ENCODE peak calls at places on chromosomes 3 and 15, in four cellular contexts. X is endothelial cell of umbilical vein, Y is upper lobe of left lung, M is K562. F is an unnamed sample.
A peak's percentile ranks its signal among the peaks of the same experiment; 100 is the strongest.

GRCh38 chr3:150913174-150913922 is 8.1 kb upstream of the MINDY4B start:
- DNase-seq in M (no peak), X (no peak), Y (no peak), F (no peak)

GRCh38 chr3:107643038-107643883 is 120.5 kb downstream of the BBX start:
- DNase-seq in Y (no peak), X (no peak), M (peak; percentile 25), F (no peak)

GRCh38 chr3:138360272-138361192 is 12.2 kb downstream of the MRAS start:
- DNase-seq in M (no peak), Y (no peak), X (no peak), F (no peak)

GRCh38 chr3:145094355-145094941 is 1066.5 kb downstream of the PLOD2 start:
- DNase-seq in M (no peak), Y (no peak), X (peak; percentile 82), F (no peak)

GRCh38 chr3:115254492-115255196 is 107.6 kb upstream of the ZBTB20 start:
- DNase-seq in Y (peak; percentile 22), M (peak; percentile 9), X (no peak), F (no peak)

GRCh38 chr3:186931487-186932280 is 1.4 kb downstream of the ST6GAL1 start:
- DNase-seq in Y (peak; percentile 84), M (peak; percentile 72), X (peak; percentile 56), F (peak; percentile 88)

GRCh38 chr15:59622289-59622688 is 10.7 kb downstream of the GCNT3 start:
- DNase-seq in M (peak; percentile 55), Y (no peak), X (peak; percentile 55), F (no peak)

GRCh38 chr15:27082019-27082418 is 111.0 kb downstream of the GABRG3 start:
- DNase-seq in X (no peak), Y (no peak), M (peak; percentile 44), F (no peak)

GRCh38 chr3:170007031-170007663 is 30.6 kb upstream of the GPR160 start:
- DNase-seq in X (peak; percentile 11), Y (no peak), M (peak; percentile 18), F (no peak)

GRCh38 chr3:182618085-182618732 is 175.1 kb upstream of the ATP11B start:
- DNase-seq in X (peak; percentile 18), Y (no peak), M (peak; percentile 43), F (no peak)

GRCh38 chr15:41853191-41853590 is 14.5 kb downstream of the PLA2G4B start:
- DNase-seq in Y (peak; percentile 66), X (no peak), M (no peak), F (no peak)

GRCh38 chr3:40639006-40639405 is 114.2 kb downstream of the ZNF621 start:
- DNase-seq in X (no peak), M (no peak), Y (no peak), F (peak; percentile 10)

GRCh38 chr15:70863450-70864218 is 9.7 kb upstream of the LARP6 start:
- DNase-seq in X (peak; percentile 18), M (no peak), Y (no peak), F (no peak)

GRCh38 chr3:121948641-121949040 is 54.4 kb downstream of the SLC15A2 start:
- DNase-seq in Y (no peak), M (no peak), X (no peak), F (no peak)

GRCh38 chr15:92226020-92226612 is 167.6 kb upstream of the ST8SIA2 start:
- DNase-seq in Y (no peak), X (no peak), M (peak; percentile 13), F (no peak)

GRCh38 chr3:137259089-137259488 is 301.3 kb downstream of the IL20RB start:
- DNase-seq in X (no peak), Y (no peak), M (no peak), F (no peak)

GRCh38 chr3:184767377-184767776 is 44.6 kb upstream of the VPS8 start:
- DNase-seq in Y (no peak), X (no peak), M (no peak), F (no peak)

GRCh38 chr3:14871456-14872200 is 52.9 kb downstream of the FGD5 start:
- DNase-seq in Y (no peak), M (no peak), X (no peak), F (peak; percentile 73)

GRCh38 chr3:171838218-171838720 is 4.9 kb upstream of the TMEM212 start:
- DNase-seq in M (peak; percentile 28), Y (no peak), X (peak; percentile 94), F (no peak)

GRCh38 chr15:66960519-66960918 is 104.9 kb upstream of the SMAD3 start:
- DNase-seq in X (no peak), M (no peak), Y (no peak), F (peak; percentile 0)

GRCh38 chr15:33135355-33135781 is 59.1 kb downstream of the FMN1 start:
- DNase-seq in X (no peak), M (no peak), Y (no peak), F (no peak)

GRCh38 chr15:68578960-68579935 is at the start of gene CORO2B:
- DNase-seq in M (no peak), Y (peak; percentile 87), X (no peak), F (no peak)

GRCh38 chr15:32818758-32819405 is 101.1 kb downstream of the GREM1 start:
- DNase-seq in Y (no peak), X (no peak), M (no peak), F (no peak)

GRCh38 chr3:30282052-30282708 is 324.2 kb upstream of the TGFBR2 start:
- DNase-seq in X (peak; percentile 78), Y (no peak), M (no peak), F (no peak)

GRCh38 chr3:195859846-195860411 is 48.2 kb upstream of the MUC4 start:
- DNase-seq in Y (peak; percentile 68), M (no peak), X (no peak), F (no peak)

GRCh38 chr15:80777137-80777536 is 2.0 kb upstream of the CEMIP start:
- DNase-seq in X (peak; percentile 42), M (no peak), Y (no peak), F (no peak)

GRCh38 chr3:177750436-177750835 is 553.2 kb upstream of the TBL1XR1 start:
- DNase-seq in Y (no peak), X (no peak), M (no peak), F (no peak)

GRCh38 chr15:90918034-90918788 is 14.1 kb downstream of the HDDC3 start:
- DNase-seq in Y (no peak), M (no peak), X (no peak), F (no peak)

GRCh38 chr3:124221286-124221821 is 229.4 kb upstream of the ROPN1 start:
- DNase-seq in X (no peak), Y (no peak), M (no peak), F (no peak)

GRCh38 chr15:50908209-50909043 is at the start of gene AP4E1:
- DNase-seq in X (peak; percentile 96), Y (peak; percentile 97), M (peak; percentile 95), F (peak; percentile 91)
- TF ChIP-seq POLR2A in X (peak; percentile 14), Y (peak; percentile 83), M (peak; percentile 88), F (no peak)

DNA sequence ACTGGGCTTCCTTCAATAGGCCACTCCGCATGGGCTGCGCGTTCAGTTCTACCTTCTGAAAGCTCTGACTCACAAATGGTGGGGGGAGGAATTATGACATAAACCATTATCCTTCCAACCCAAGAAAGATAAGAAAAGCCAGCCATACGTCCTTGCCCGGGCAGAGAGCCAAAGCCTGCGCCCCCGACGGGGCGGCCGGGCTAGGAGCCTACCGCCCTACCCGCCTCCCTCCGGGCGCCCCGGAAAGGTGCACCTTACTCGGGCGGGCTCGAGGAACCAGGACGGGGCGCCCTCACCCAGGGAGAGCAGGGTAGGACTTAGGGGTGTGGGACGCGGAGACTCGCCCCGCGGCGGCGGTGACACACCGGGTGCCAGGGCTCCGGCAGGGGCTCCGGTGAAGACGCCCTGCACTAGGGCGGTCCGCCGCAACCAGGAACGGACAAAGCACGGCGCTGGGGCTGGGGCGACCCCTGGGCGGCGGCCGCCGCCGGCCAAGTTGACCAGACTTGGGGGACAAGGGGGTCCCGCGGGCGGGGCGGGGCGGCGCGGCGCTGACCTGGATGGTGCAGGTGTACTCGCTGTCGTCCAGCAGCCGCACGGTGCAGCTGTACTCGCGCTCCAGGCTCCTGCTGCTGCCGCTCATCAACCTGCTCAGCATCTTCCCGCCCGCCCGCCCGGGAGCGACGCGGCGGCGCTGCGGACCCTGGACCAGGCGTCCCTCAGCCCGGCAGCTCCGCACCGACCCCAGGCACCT is 497 bp downstream of the FRMD5 start:
- DNase-seq in M (peak; percentile 30), Y (peak; percentile 89), X (peak; percentile 84), F (no peak)
- H3K4me3 ChIP-seq in M (no peak overlapping the region), Y (peak overlapping the region; percentile 70), X (peak overlapping the region; percentile 34), F (peak overlapping the region; percentile 14)

DNA sequence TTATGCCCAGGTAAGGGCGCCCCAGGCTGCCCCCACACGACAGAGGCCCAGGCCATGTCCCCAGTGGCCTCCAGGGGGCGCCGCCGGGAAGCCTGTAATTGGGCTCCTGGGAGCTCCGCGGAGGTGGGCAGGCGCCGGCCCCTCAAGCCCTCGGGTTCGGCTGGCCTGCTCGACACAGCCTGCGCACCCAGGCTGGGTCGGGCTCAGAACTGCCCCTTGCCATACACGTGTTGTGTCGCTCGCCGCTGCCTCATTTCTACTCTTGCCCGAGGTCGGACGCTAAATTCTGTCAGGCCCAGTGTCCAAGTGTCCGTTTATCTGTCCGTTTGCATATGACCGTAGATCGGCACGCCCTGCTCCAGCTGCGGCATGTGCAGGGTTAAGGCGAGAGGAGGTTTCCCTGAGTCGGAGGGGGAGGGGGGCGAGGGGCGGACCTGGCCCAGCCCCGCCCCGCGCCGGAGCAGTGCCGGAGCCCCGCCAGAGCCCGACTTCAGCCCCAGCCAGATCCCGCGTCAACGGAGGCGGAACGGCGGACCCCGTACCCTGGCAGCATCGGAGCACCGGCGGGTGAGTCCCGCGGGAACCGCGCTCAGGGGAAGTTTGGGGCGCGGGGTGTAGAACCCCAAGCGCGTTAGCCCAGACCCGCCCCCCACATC is at the start of gene KLHDC8B:
- DNase-seq in Y (peak; percentile 97), M (peak; percentile 94), X (peak; percentile 95), F (peak; percentile 79)
- TF ChIP-seq CTCF in Y (peak; percentile 97), M (peak; percentile 82), X (peak; percentile 99), F (peak; percentile 83)

DNA sequence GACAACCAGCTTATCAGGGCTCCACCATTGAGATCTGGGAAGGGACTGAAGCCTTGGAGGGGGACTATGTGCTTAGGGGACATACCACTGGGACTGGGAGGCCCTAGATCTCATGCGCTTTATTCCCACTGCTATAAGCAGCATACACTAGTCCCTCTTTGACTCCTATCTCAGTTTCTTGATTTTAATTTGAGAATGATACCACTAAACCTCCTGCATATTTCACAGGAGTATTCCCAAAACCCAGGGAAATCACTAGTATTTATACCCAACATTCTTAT is 29.2 kb downstream of the SLC24A1 start:
- DNase-seq in Y (no peak), M (no peak), X (no peak), F (no peak)
- TF ChIP-seq POLR2A in Y (no peak), M (no peak), X (no peak), F (no peak)

GRCh38 chr3:46463120-46463867 is 1.4 kb downstream of the LTF start:
- DNase-seq in Y (no peak), M (no peak), X (no peak), F (peak; percentile 83)
- H3K4me3 ChIP-seq in Y (peak overlapping the region; percentile 12), M (no peak overlapping the region), X (no peak overlapping the region), F (no peak overlapping the region)

GRCh38 chr15:78811825-78812183 is 540 bp upstream of the ADAMTS7 start:
- DNase-seq in M (no peak), Y (peak; percentile 88), X (peak; percentile 18), F (no peak)
- TF ChIP-seq CTCF in M (no peak), Y (no peak), X (no peak), F (no peak)

DNA sequence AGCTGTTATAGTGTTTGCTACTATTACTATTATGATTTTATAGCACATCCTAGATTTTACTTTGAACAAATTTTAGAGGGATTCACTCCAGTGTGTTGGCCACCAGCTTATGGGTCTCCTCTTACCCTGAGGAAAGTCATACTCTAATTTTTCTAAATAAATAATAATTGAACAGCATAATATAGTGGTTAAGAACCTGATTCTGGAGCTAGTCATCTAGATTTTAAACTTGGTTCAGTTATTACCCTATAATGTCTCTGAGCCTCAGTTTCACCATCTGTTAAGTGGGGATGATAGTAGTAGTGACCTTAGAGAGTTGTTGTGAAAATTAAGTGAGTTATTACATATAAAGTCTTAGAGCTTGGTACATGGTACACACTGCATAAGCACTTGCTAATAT is 30.7 kb upstream of the TOPAZ1 start:
- DNase-seq in X (no peak), Y (no peak), M (no peak), F (no peak)
- TF ChIP-seq POLR2A in X (no peak), Y (no peak), M (no peak), F (no peak)